ENCODE peak calls at places on chromosome 5, in four cellular contexts. N is foreskin fibroblast; V is stimulated activated CD8-positive, alpha-beta memory T cell treated with anti-CD3 and anti-CD28 coated beads, Interleukin-15, amount 100 ng/mL, for 1 hour; Z is stimulated activated CD4-positive, alpha-beta T cell treated with anti-CD3 and anti-CD28 coated beads, Interleukin-1b, Interleukin-23, amount 100 ng/mL, for 1 hour. M is an unnamed sample.

GRCh38 chr5:149550267-149550582 is 1.0 kb downstream of the CSNK1A1 start:
- DNase-seq in N (peak; percentile 58), V (no peak), Z (no peak), M (no peak)

GRCh38 chr5:96067902-96068614 is 106.4 kb upstream of the ELL2 start:
- DNase-seq in N (peak; percentile 90), V (no peak), Z (no peak), M (no peak)

GRCh38 chr5:140327589-140327988 is 18.8 kb downstream of the HBEGF start:
- DNase-seq in N (peak; percentile 32), V (no peak), Z (no peak), M (no peak)

GRCh38 chr5:116970318-116970717 is 395.7 kb upstream of the SEMA6A start:
- DNase-seq in N (no peak), V (no peak), Z (no peak), M (no peak)

GRCh38 chr5:156000115-156000514 is 326.8 kb upstream of the SGCD start:
- DNase-seq in N (no peak), V (no peak), Z (no peak), M (no peak)

GRCh38 chr5:135441256-135441915 is 5.8 kb downstream of the DCANP1 start:
- DNase-seq in N (no peak), V (no peak), Z (no peak), M (no peak)

GRCh38 chr5:14266171-14266570 is 123.0 kb downstream of the TRIO start:
- DNase-seq in N (no peak), V (no peak), Z (no peak), M (no peak)

GRCh38 chr5:45288746-45289145 is 407.4 kb downstream of the HCN1 start:
- DNase-seq in N (no peak), V (no peak), Z (no peak), M (no peak)

GRCh38 chr5:102532126-102532525 is 33.3 kb upstream of the SLCO6A1 start:
- DNase-seq in N (no peak), V (no peak), Z (no peak), M (no peak)

GRCh38 chr5:133297293-133297692 is 245.5 kb downstream of the HSPA4 start:
- DNase-seq in N (no peak), V (no peak), Z (no peak), M (no peak)

GRCh38 chr5:42423285-42424152 is at the start of gene GHR:
- DNase-seq in N (peak; percentile 89), V (no peak), Z (no peak), M (no peak)

GRCh38 chr5:155451106-155451505 is 437.6 kb downstream of the KIF4B start:
- DNase-seq in N (no peak), V (no peak), Z (no peak), M (no peak)

GRCh38 chr5:157596449-157596848 is 20.9 kb upstream of the ADAM19 start:
- DNase-seq in N (no peak), V (no peak), Z (no peak), M (no peak)

GRCh38 chr5:58462623-58463230 is 2.8 kb upstream of the PLK2 start:
- DNase-seq in N (peak; percentile 41), V (peak; percentile 16), Z (peak; percentile 4), M (no peak)

GRCh38 chr5:133285583-133286021 is 233.8 kb downstream of the HSPA4 start:
- DNase-seq in N (peak; percentile 15), V (no peak), Z (no peak), M (no peak)

GRCh38 chr5:148912146-148912545 is 85.7 kb downstream of the ADRB2 start:
- DNase-seq in N (no peak), V (no peak), Z (no peak), M (no peak)

GRCh38 chr5:145396888-145397287 is 438.3 kb downstream of the PRELID2 start:
- DNase-seq in N (no peak), V (no peak), Z (no peak), M (no peak)

GRCh38 chr5:82595083-82595482 is 316.9 kb upstream of the RPS23 start:
- DNase-seq in N (no peak), V (no peak), Z (no peak), M (no peak)

GRCh38 chr5:116631147-116631546 is 56.5 kb upstream of the SEMA6A start:
- DNase-seq in N (no peak), V (no peak), Z (no peak), M (no peak)

GRCh38 chr5:164002653-164003052 is 497.2 kb downstream of the MAT2B start:
- DNase-seq in N (no peak), V (no peak), Z (no peak), M (no peak)

GRCh38 chr5:101897914-101898313 is 398.2 kb downstream of the SLCO4C1 start:
- DNase-seq in N (no peak), V (no peak), Z (no peak), M (no peak)

GRCh38 chr5:64339776-64340175 is 166.0 kb upstream of the RGS7BP start:
- DNase-seq in N (no peak), V (no peak), Z (no peak), M (no peak)

M was measured in central memory CD8-positive, alpha-beta T cell.